ENCODE peak calls at places on chromosomes 7 and 10, in six cellular contexts. One of them, this sample, is unnamed.

GRCh38 chr10:93032809-93033137 is 27.8 kb upstream of the CYP26C1 start:
- DNase-seq in HCT116: no peak
- DNase-seq in GM23338: no peak
- DNase-seq in fibroblast of lung: no peak
- DNase-seq in body of pancreas: no peak
- DNase-seq in cardiac muscle cell: no peak
- DNase-seq in this sample: no peak

GRCh38 chr10:118447478-118447877 is 105.4 kb upstream of the FAM204A start:
- DNase-seq in HCT116: no peak
- DNase-seq in GM23338: no peak
- DNase-seq in fibroblast of lung: peak; percentile 20
- DNase-seq in body of pancreas: peak; percentile 10
- DNase-seq in cardiac muscle cell: no peak
- DNase-seq in this sample: no peak

GRCh38 chr7:127253289-127254162 is 785 bp upstream of the GRM8 start:
- DNase-seq in HCT116: peak; percentile 15
- DNase-seq in GM23338: peak; percentile 86
- DNase-seq in fibroblast of lung: peak; percentile 49
- DNase-seq in body of pancreas: peak; percentile 78
- DNase-seq in cardiac muscle cell: peak; percentile 76
- DNase-seq in this sample: peak; percentile 40

GRCh38 chr10:110496553-110497437 is 912 bp upstream of the DUSP5 start:
- DNase-seq in HCT116: no peak
- DNase-seq in GM23338: no peak
- DNase-seq in fibroblast of lung: no peak
- DNase-seq in body of pancreas: no peak
- DNase-seq in cardiac muscle cell: no peak
- DNase-seq in this sample: peak; percentile 59

GRCh38 chr7:26650081-26650480 is 214.3 kb downstream of the SKAP2 start:
- DNase-seq in HCT116: no peak
- DNase-seq in GM23338: no peak
- DNase-seq in fibroblast of lung: no peak
- DNase-seq in body of pancreas: no peak
- DNase-seq in cardiac muscle cell: no peak
- DNase-seq in this sample: no peak

GRCh38 chr7:102287465-102288146 is 938 bp downstream of the SH2B2 start:
- DNase-seq in HCT116: no peak
- DNase-seq in GM23338: peak; percentile 76
- DNase-seq in fibroblast of lung: no peak
- DNase-seq in body of pancreas: peak; percentile 61
- DNase-seq in cardiac muscle cell: peak; percentile 49
- DNase-seq in this sample: no peak

GRCh38 chr10:69506834-69507643 is 55.8 kb downstream of the TSPAN15 start:
- DNase-seq in HCT116: no peak
- DNase-seq in GM23338: peak; percentile 45
- DNase-seq in fibroblast of lung: no peak
- DNase-seq in body of pancreas: no peak
- DNase-seq in cardiac muscle cell: no peak
- DNase-seq in this sample: no peak

GRCh38 chr10:98509745-98510144 is 63.0 kb upstream of the HPS1 start:
- DNase-seq in HCT116: no peak
- DNase-seq in GM23338: no peak
- DNase-seq in fibroblast of lung: no peak
- DNase-seq in body of pancreas: no peak
- DNase-seq in cardiac muscle cell: no peak
- DNase-seq in this sample: no peak

GRCh38 chr7:2802082-2802481 is 42.0 kb downstream of the GNA12 start:
- DNase-seq in HCT116: no peak
- DNase-seq in GM23338: no peak
- DNase-seq in fibroblast of lung: peak; percentile 70
- DNase-seq in body of pancreas: no peak
- DNase-seq in cardiac muscle cell: no peak
- DNase-seq in this sample: no peak

GRCh38 chr7:129307592-129307991 is 82.8 kb downstream of the AHCYL2 start:
- DNase-seq in HCT116: no peak
- DNase-seq in GM23338: no peak
- DNase-seq in fibroblast of lung: no peak
- DNase-seq in body of pancreas: no peak
- DNase-seq in cardiac muscle cell: no peak
- DNase-seq in this sample: no peak

GRCh38 chr10:132476146-132477065 is 61.2 kb upstream of the INPP5A start:
- DNase-seq in HCT116: no peak
- DNase-seq in GM23338: no peak
- DNase-seq in fibroblast of lung: no peak
- DNase-seq in body of pancreas: no peak
- DNase-seq in cardiac muscle cell: no peak
- DNase-seq in this sample: no peak

GRCh38 chr7:148611692-148612091 is 21.1 kb downstream of the C7orf33 start:
- DNase-seq in HCT116: no peak
- DNase-seq in GM23338: peak; percentile 78
- DNase-seq in fibroblast of lung: no peak
- DNase-seq in body of pancreas: no peak
- DNase-seq in cardiac muscle cell: no peak
- DNase-seq in this sample: no peak

GRCh38 chr7:16982640-16983103 is 100.9 kb upstream of the AGR3 start:
- DNase-seq in HCT116: peak; percentile 35
- DNase-seq in GM23338: peak; percentile 58
- DNase-seq in fibroblast of lung: peak; percentile 48
- DNase-seq in body of pancreas: peak; percentile 35
- DNase-seq in cardiac muscle cell: peak; percentile 45
- DNase-seq in this sample: peak; percentile 16

GRCh38 chr10:110609592-110609991 is 34.5 kb upstream of the RBM20 start:
- DNase-seq in HCT116: peak; percentile 15
- DNase-seq in GM23338: peak; percentile 9
- DNase-seq in fibroblast of lung: no peak
- DNase-seq in body of pancreas: no peak
- DNase-seq in cardiac muscle cell: peak; percentile 49
- DNase-seq in this sample: no peak

GRCh38 chr7:913736-914520 is 37.6 kb downstream of the GET4 start:
- DNase-seq in HCT116: no peak
- DNase-seq in GM23338: no peak
- DNase-seq in fibroblast of lung: no peak
- DNase-seq in body of pancreas: peak; percentile 42
- DNase-seq in cardiac muscle cell: no peak
- DNase-seq in this sample: no peak

GRCh38 chr10:16116404-16117304 is 256.3 kb upstream of the MINDY3 start:
- DNase-seq in HCT116: peak; percentile 4
- DNase-seq in GM23338: peak; percentile 77
- DNase-seq in fibroblast of lung: no peak
- DNase-seq in body of pancreas: peak; percentile 24
- DNase-seq in cardiac muscle cell: peak; percentile 41
- DNase-seq in this sample: peak; percentile 4

GRCh38 chr10:89327803-89328441 is at the start of gene IFIT3:
- DNase-seq in HCT116: peak; percentile 44
- DNase-seq in GM23338: no peak
- DNase-seq in fibroblast of lung: peak; percentile 97
- DNase-seq in body of pancreas: peak; percentile 65
- DNase-seq in cardiac muscle cell: peak; percentile 57
- DNase-seq in this sample: peak; percentile 91

GRCh38 chr7:84022686-84023308 is 171.8 kb downstream of the SEMA3A start:
- DNase-seq in HCT116: no peak
- DNase-seq in GM23338: no peak
- DNase-seq in fibroblast of lung: peak; percentile 53
- DNase-seq in body of pancreas: peak; percentile 9
- DNase-seq in cardiac muscle cell: no peak
- DNase-seq in this sample: no peak
- H3K4me3 ChIP-seq in HCT116: no peak overlapping the region
- H3K4me3 ChIP-seq in GM23338: no peak overlapping the region
- H3K4me3 ChIP-seq in fibroblast of lung: no peak overlapping the region
- H3K4me3 ChIP-seq in body of pancreas: no peak overlapping the region
- H3K4me3 ChIP-seq in cardiac muscle cell: no peak overlapping the region
- H3K4me3 ChIP-seq in this sample: no peak overlapping the region

DNA sequence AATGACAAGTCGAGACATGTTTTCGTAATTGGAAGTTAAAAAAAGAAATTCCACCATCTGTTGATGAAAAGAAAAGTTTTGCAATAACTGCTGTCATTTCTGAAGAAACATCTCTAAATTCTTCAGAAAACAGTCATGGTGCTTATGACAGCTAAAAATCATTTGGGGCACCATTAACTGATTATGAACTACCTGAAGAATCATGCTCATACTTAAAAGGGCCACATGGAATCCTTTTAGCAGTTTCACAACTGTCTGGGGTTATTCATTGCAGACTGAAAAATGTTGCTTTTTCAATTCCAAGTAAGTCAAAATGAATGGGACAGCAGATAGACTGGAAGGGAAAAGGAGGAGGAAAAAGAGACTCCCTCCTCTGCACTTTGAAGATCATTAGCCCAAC is 134.2 kb downstream of the CHN2 start:
- DNase-seq in HCT116: no peak
- DNase-seq in GM23338: no peak
- DNase-seq in fibroblast of lung: no peak
- DNase-seq in body of pancreas: no peak
- DNase-seq in cardiac muscle cell: no peak
- DNase-seq in this sample: no peak
- H3K27ac ChIP-seq in HCT116: no peak overlapping the region
- H3K27ac ChIP-seq in GM23338: no peak overlapping the region
- H3K27ac ChIP-seq in fibroblast of lung: no peak overlapping the region
- H3K27ac ChIP-seq in body of pancreas: peak overlapping the region; percentile 69
- H3K27ac ChIP-seq in cardiac muscle cell: no peak overlapping the region
- H3K27ac ChIP-seq in this sample: no peak overlapping the region

DNA sequence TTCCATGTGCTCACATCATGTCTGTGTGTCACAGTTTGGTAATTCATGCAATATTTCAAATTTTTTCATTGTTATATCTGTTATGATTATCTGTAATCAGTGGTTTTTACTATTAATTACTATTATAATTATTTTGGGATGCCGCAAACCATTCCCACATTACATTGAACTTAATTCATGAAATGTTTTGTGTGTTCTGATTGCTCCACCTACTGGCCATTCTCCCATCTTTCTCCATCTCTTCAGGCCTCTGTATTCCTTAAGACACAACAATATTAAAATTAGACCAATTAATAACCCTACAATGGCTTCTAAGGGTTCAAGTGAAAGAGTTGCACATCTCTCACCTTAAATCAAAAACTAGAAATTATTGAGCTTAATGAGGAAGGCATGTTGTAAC is 398.5 kb downstream of the PCDH15 start:
- DNase-seq in HCT116: no peak
- DNase-seq in GM23338: peak; percentile 71
- DNase-seq in fibroblast of lung: peak; percentile 9
- DNase-seq in body of pancreas: no peak
- DNase-seq in cardiac muscle cell: peak; percentile 52
- DNase-seq in this sample: no peak
- TF ChIP-seq CTCF in HCT116: peak; percentile 12
- TF ChIP-seq CTCF in GM23338: peak; percentile 76
- TF ChIP-seq CTCF in fibroblast of lung: no peak
- TF ChIP-seq CTCF in body of pancreas: no peak
- TF ChIP-seq CTCF in cardiac muscle cell: peak; percentile 18
- TF ChIP-seq CTCF in this sample: peak; percentile 40

GRCh38 chr7:22469371-22470143 is 30.4 kb downstream of the STEAP1B start:
- DNase-seq in HCT116: no peak
- DNase-seq in GM23338: no peak
- DNase-seq in fibroblast of lung: no peak
- DNase-seq in body of pancreas: no peak
- DNase-seq in cardiac muscle cell: no peak
- DNase-seq in this sample: no peak

GRCh38 chr7:22460363-22460988 is 39.5 kb downstream of the STEAP1B start:
- DNase-seq in HCT116: no peak
- DNase-seq in GM23338: no peak
- DNase-seq in fibroblast of lung: no peak
- DNase-seq in body of pancreas: no peak
- DNase-seq in cardiac muscle cell: no peak
- DNase-seq in this sample: no peak

GRCh38 chr7:22468609-22469008 is 31.4 kb downstream of the STEAP1B start:
- DNase-seq in HCT116: no peak
- DNase-seq in GM23338: no peak
- DNase-seq in fibroblast of lung: no peak
- DNase-seq in body of pancreas: no peak
- DNase-seq in cardiac muscle cell: no peak
- DNase-seq in this sample: no peak

DNA sequence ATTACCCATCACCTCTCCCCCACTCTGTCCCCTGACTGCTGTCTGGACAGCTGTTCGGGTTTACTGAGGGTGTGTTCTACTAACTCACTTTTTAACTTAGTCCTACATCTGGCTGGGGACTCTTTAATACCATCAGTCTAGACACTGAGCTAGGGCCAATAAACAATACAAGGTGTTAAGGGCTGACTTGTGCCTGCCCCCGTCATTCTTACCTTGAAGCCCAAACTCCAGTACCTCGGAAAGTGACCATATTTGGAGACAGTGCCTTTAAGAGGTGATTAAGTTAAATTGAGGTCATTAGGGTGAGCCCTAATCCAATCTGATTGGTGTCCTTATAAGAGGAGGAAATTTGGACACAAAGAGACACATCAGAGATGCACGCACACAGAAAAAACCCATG is 35.7 kb downstream of the STEAP1B start:
- DNase-seq in HCT116: no peak
- DNase-seq in GM23338: no peak
- DNase-seq in fibroblast of lung: no peak
- DNase-seq in body of pancreas: no peak
- DNase-seq in cardiac muscle cell: no peak
- DNase-seq in this sample: no peak
- H3K4me3 ChIP-seq in HCT116: no peak overlapping the region
- H3K4me3 ChIP-seq in GM23338: no peak overlapping the region
- H3K4me3 ChIP-seq in fibroblast of lung: no peak overlapping the region
- H3K4me3 ChIP-seq in body of pancreas: no peak overlapping the region
- H3K4me3 ChIP-seq in cardiac muscle cell: no peak overlapping the region
- H3K4me3 ChIP-seq in this sample: no peak overlapping the region

GRCh38 chr10:6201511-6201975 is 1.2 kb upstream of the PFKFB3 start:
- DNase-seq in HCT116: no peak
- DNase-seq in GM23338: peak; percentile 68
- DNase-seq in fibroblast of lung: peak; percentile 62
- DNase-seq in body of pancreas: peak; percentile 84
- DNase-seq in cardiac muscle cell: peak; percentile 89
- DNase-seq in this sample: no peak
- H3K27ac ChIP-seq in HCT116: no peak overlapping the region
- H3K27ac ChIP-seq in GM23338: no peak overlapping the region
- H3K27ac ChIP-seq in fibroblast of lung: no peak overlapping the region
- H3K27ac ChIP-seq in body of pancreas: peak overlapping the region; percentile 95
- H3K27ac ChIP-seq in cardiac muscle cell: peak overlapping the region; percentile 68
- H3K27ac ChIP-seq in this sample: no peak overlapping the region

GRCh38 chr7:42272793-42273665 is 36.0 kb upstream of the GLI3 start:
- DNase-seq in HCT116: no peak
- DNase-seq in GM23338: peak; percentile 50
- DNase-seq in fibroblast of lung: peak; percentile 50
- DNase-seq in body of pancreas: no peak
- DNase-seq in cardiac muscle cell: peak; percentile 2
- DNase-seq in this sample: peak; percentile 79
- TF ChIP-seq CTCF in HCT116: no peak
- TF ChIP-seq CTCF in GM23338: peak; percentile 64
- TF ChIP-seq CTCF in fibroblast of lung: peak; percentile 61
- TF ChIP-seq CTCF in body of pancreas: no peak
- TF ChIP-seq CTCF in cardiac muscle cell: peak; percentile 68
- TF ChIP-seq CTCF in this sample: peak; percentile 88

GRCh38 chr10:81876253-81876731 is 1.3 kb downstream of the NRG3 start:
- DNase-seq in HCT116: no peak
- DNase-seq in GM23338: peak; percentile 72
- DNase-seq in fibroblast of lung: no peak
- DNase-seq in body of pancreas: peak; percentile 13
- DNase-seq in cardiac muscle cell: peak; percentile 57
- DNase-seq in this sample: no peak

GRCh38 chr10:81873932-81874816 is 820 bp upstream of the NRG3 start:
- DNase-seq in HCT116: no peak
- DNase-seq in GM23338: peak; percentile 92
- DNase-seq in fibroblast of lung: peak; percentile 41
- DNase-seq in body of pancreas: peak; percentile 81
- DNase-seq in cardiac muscle cell: peak; percentile 95
- DNase-seq in this sample: peak; percentile 37

GRCh38 chr10:81875680-81876252 is 772 bp downstream of the NRG3 start:
- DNase-seq in HCT116: no peak
- DNase-seq in GM23338: peak; percentile 18
- DNase-seq in fibroblast of lung: no peak
- DNase-seq in body of pancreas: no peak
- DNase-seq in cardiac muscle cell: no peak
- DNase-seq in this sample: no peak

GRCh38 chr10:81873231-81873931 is 1.6 kb upstream of the NRG3 start:
- DNase-seq in HCT116: no peak
- DNase-seq in GM23338: no peak
- DNase-seq in fibroblast of lung: no peak
- DNase-seq in body of pancreas: no peak
- DNase-seq in cardiac muscle cell: no peak
- DNase-seq in this sample: no peak

GRCh38 chr10:81874878-81875679 is at the start of gene NRG3:
- DNase-seq in HCT116: no peak
- DNase-seq in GM23338: peak; percentile 53
- DNase-seq in fibroblast of lung: no peak
- DNase-seq in body of pancreas: peak; percentile 23
- DNase-seq in cardiac muscle cell: peak; percentile 69
- DNase-seq in this sample: no peak
- H3K4me3 ChIP-seq in HCT116: no peak within 1 kb of the TSS
- H3K4me3 ChIP-seq in GM23338: peak within 1 kb of the TSS; percentile 77
- H3K4me3 ChIP-seq in fibroblast of lung: no peak within 1 kb of the TSS
- H3K4me3 ChIP-seq in body of pancreas: no peak within 1 kb of the TSS
- H3K4me3 ChIP-seq in cardiac muscle cell: peak within 1 kb of the TSS; percentile 42
- H3K4me3 ChIP-seq in this sample: peak within 1 kb of the TSS; percentile 50